ENCODE peak calls at places on chromosomes 16 and 17, in five cellular contexts. Q is NB4; B is frontal cortex; D is lung microvascular endothelial cell; F is stimulated activated CD4-positive, alpha-beta T cell treated with anti-CD3 and anti-CD28 coated beads, Interleukin-15, amount 100 ng/mL, for 24 hours. P is an unnamed sample.

GRCh38 chr16:79571753-79572544 is 28.6 kb downstream of the MAF start:
- DNase-seq in F (no peak), D (no peak), Q (no peak), B (no peak), P (no peak)

GRCh38 chr16:2473999-2474876 is 689 bp upstream of the TBC1D24 start:
- DNase-seq in B (peak; percentile 90), D (peak; percentile 57), F (peak; percentile 69), Q (peak; percentile 74), P (no peak)

GRCh38 chr17:76018340-76018680 is 8.8 kb downstream of the EVPL start:
- DNase-seq in F (no peak), Q (no peak), D (no peak), B (no peak), P (no peak)

GRCh38 chr17:81867123-81867951 is 3.8 kb downstream of the ARHGDIA start:
- DNase-seq in D (peak; percentile 30), B (no peak), Q (peak; percentile 59), F (peak; percentile 52), P (no peak)

GRCh38 chr17:65190467-65191095 is 53.4 kb downstream of the RGS9 start:
- DNase-seq in B (no peak), Q (no peak), D (peak; percentile 44), F (no peak), P (no peak)

GRCh38 chr17:58007781-58008706 is 998 bp upstream of the SRSF1 start:
- DNase-seq in D (no peak), Q (no peak), B (no peak), F (no peak), P (no peak)

GRCh38 chr17:33802349-33803272 is 452.5 kb upstream of the CCL2 start:
- DNase-seq in F (no peak), D (no peak), B (no peak), Q (no peak), P (no peak)

GRCh38 chr16:16150117-16150877 is 73.0 kb downstream of the ABCC6 start:
- DNase-seq in B (peak; percentile 78), F (no peak), Q (no peak), D (peak; percentile 51), P (peak; percentile 71)

GRCh38 chr17:37081287-37081686 is 132.5 kb downstream of the AATF start:
- DNase-seq in D (peak; percentile 24), B (no peak), Q (peak; percentile 44), F (no peak), P (no peak)

P was measured in C1 segment of cervical spinal cord.